ENCODE peak calls at places on chromosomes 13 and 19, in ten cellular contexts. F is BE2C; M is HEK293T; L is skeletal muscle cell; Q is kidney glomerular epithelial cell; Y is activated naive CD8-positive, alpha-beta T cell treated with anti-CD3 and anti-CD28 coated beads for 36 hours; C is left ventricle myocardium superior; Z is cardiac septum; A is astrocyte of the spinal cord; S is head of caudate nucleus. V is an unnamed sample.

GRCh38 chr19:48784527-48784926 is 26.3 kb downstream of the BCAT2 start:
- DNase-seq in F (no peak), M (no peak), L (no peak), Q (no peak), Y (no peak), C (no peak), Z (no peak), A (no peak), S (no peak), V (peak; percentile 41)

GRCh38 chr13:67023088-67023893 is 206.8 kb downstream of the PCDH9 start:
- DNase-seq in F (no peak), M (no peak), L (peak; percentile 81), Q (peak; percentile 76), Y (no peak), C (no peak), Z (no peak), A (peak; percentile 96), S (no peak), V (peak; percentile 50)

GRCh38 chr19:16542894-16543498 is 759 bp upstream of the CHERP start:
- DNase-seq in F (no peak), M (no peak), L (no peak), Q (no peak), Y (no peak), C (no peak), Z (no peak), A (no peak), S (no peak), V (no peak)

GRCh38 chr19:36100476-36100875 is 10.5 kb upstream of the OVOL3 start:
- DNase-seq in F (no peak), M (no peak), L (no peak), Q (no peak), Y (no peak), C (peak; percentile 89), Z (peak; percentile 83), A (no peak), S (peak; percentile 22), V (no peak)

GRCh38 chr19:46150606-46151005 is 2.6 kb downstream of the IGFL2 start:
- DNase-seq in F (no peak), M (no peak), L (no peak), Q (no peak), Y (no peak), C (no peak), Z (no peak), A (no peak), S (no peak), V (no peak)

GRCh38 chr19:19446655-19447437 is 41.4 kb downstream of the GATAD2A start:
- DNase-seq in F (no peak), M (no peak), L (no peak), Q (no peak), Y (no peak), C (no peak), Z (no peak), A (no peak), S (no peak), V (no peak)

GRCh38 chr13:30934381-30934780 is 1.9 kb downstream of the TEX26 start:
- DNase-seq in F (no peak), M (no peak), L (no peak), Q (no peak), Y (no peak), C (no peak), Z (no peak), A (no peak), S (no peak), V (no peak)

GRCh38 chr13:64640002-64640401 is 2590.1 kb downstream of the PCDH9 start:
- DNase-seq in F (no peak), M (peak; percentile 48), L (no peak), Q (no peak), Y (no peak), C (no peak), Z (no peak), A (no peak), S (no peak), V (peak; percentile 1)

GRCh38 chr13:102197193-102197592 is 204.7 kb downstream of the FGF14 start:
- DNase-seq in F (peak; percentile 54), M (no peak), L (no peak), Q (peak; percentile 12), Y (no peak), C (no peak), Z (no peak), A (peak; percentile 10), S (no peak), V (peak; percentile 30)

GRCh38 chr13:86864376-86864775 is 806.8 kb upstream of the SLITRK5 start:
- DNase-seq in F (no peak), M (no peak), L (no peak), Q (no peak), Y (no peak), C (no peak), Z (no peak), A (no peak), S (no peak), V (no peak)

GRCh38 chr19:45784096-45784495 is 1.8 kb upstream of the DMPK start:
- DNase-seq in F (no peak), M (no peak), L (no peak), Q (no peak), Y (no peak), C (no peak), Z (no peak), A (no peak), S (no peak), V (no peak)

GRCh38 chr13:97348569-97349100 is 85.3 kb upstream of the RAP2A start:
- DNase-seq in F (no peak), M (no peak), L (no peak), Q (no peak), Y (no peak), C (no peak), Z (no peak), A (no peak), S (no peak), V (no peak)

GRCh38 chr13:62643799-62644484 is 1228.3 kb upstream of the PCDH20 start:
- DNase-seq in F (peak; percentile 8), M (no peak), L (no peak), Q (no peak), Y (no peak), C (no peak), Z (no peak), A (no peak), S (no peak), V (no peak)

GRCh38 chr13:34967851-34968562 is 25.9 kb downstream of the NBEA start:
- DNase-seq in F (no peak), M (no peak), L (no peak), Q (no peak), Y (no peak), C (no peak), Z (no peak), A (peak; percentile 37), S (no peak), V (no peak)

GRCh38 chr13:38340624-38341023 is 9.0 kb upstream of the UFM1 start:
- DNase-seq in F (no peak), M (no peak), L (no peak), Q (no peak), Y (no peak), C (no peak), Z (no peak), A (no peak), S (no peak), V (no peak)

GRCh38 chr13:79779761-79780160 is 298.8 kb downstream of the NDFIP2 start:
- DNase-seq in F (no peak), M (no peak), L (peak; percentile 57), Q (peak; percentile 51), Y (no peak), C (no peak), Z (no peak), A (peak; percentile 47), S (no peak), V (peak; percentile 84)

GRCh38 chr13:23655321-23655720 is 85.1 kb downstream of the TNFRSF19 start:
- DNase-seq in F (no peak), M (no peak), L (no peak), Q (no peak), Y (no peak), C (no peak), Z (no peak), A (no peak), S (no peak), V (no peak)

GRCh38 chr13:98706446-98707110 is 45.9 kb downstream of the SLC15A1 start:
- DNase-seq in F (no peak), M (no peak), L (no peak), Q (peak; percentile 65), Y (no peak), C (no peak), Z (no peak), A (no peak), S (no peak), V (no peak)

GRCh38 chr13:21365574-21365973 is 93.5 kb downstream of the ZDHHC20 start:
- DNase-seq in F (no peak), M (no peak), L (no peak), Q (no peak), Y (peak; percentile 26), C (no peak), Z (no peak), A (no peak), S (no peak), V (no peak)

GRCh38 chr19:33395561-33396550 is 22.3 kb downstream of the CEBPG start:
- DNase-seq in F (peak; percentile 7), M (no peak), L (no peak), Q (peak; percentile 8), Y (no peak), C (peak; percentile 66), Z (peak; percentile 74), A (peak; percentile 28), S (no peak), V (peak; percentile 63)

GRCh38 chr19:1140673-1141072 is 33.4 kb downstream of the SBNO2 start:
- DNase-seq in F (no peak), M (no peak), L (no peak), Q (no peak), Y (no peak), C (no peak), Z (no peak), A (no peak), S (no peak), V (no peak)

GRCh38 chr19:38505958-38506357 is 72.5 kb downstream of the RYR1 start:
- DNase-seq in F (no peak), M (no peak), L (no peak), Q (no peak), Y (no peak), C (no peak), Z (no peak), A (no peak), S (no peak), V (no peak)

GRCh38 chr13:73722120-73722519 is 412.1 kb downstream of the KLF12 start:
- DNase-seq in F (no peak), M (no peak), L (peak; percentile 19), Q (peak; percentile 86), Y (no peak), C (no peak), Z (no peak), A (peak; percentile 61), S (no peak), V (peak; percentile 20)

GRCh38 chr19:2461751-2462634 is 5.2 kb upstream of the LMNB2 start:
- DNase-seq in F (peak; percentile 69), M (peak; percentile 60), L (no peak), Q (peak; percentile 9), Y (peak; percentile 82), C (peak; percentile 78), Z (no peak), A (peak; percentile 78), S (no peak), V (peak; percentile 86)

GRCh38 chr19:48910803-48911202 is 10.7 kb downstream of the NUCB1 start:
- DNase-seq in F (no peak), M (no peak), L (no peak), Q (no peak), Y (no peak), C (no peak), Z (no peak), A (no peak), S (no peak), V (no peak)

GRCh38 chr19:1027020-1027952 is 878 bp downstream of the CNN2 start:
- DNase-seq in F (no peak), M (no peak), L (no peak), Q (no peak), Y (peak; percentile 51), C (no peak), Z (no peak), A (no peak), S (no peak), V (peak; percentile 65)

GRCh38 chr13:25608181-25608580 is 236.4 kb downstream of the ATP8A2 start:
- DNase-seq in F (no peak), M (no peak), L (no peak), Q (no peak), Y (no peak), C (no peak), Z (no peak), A (no peak), S (no peak), V (peak; percentile 14)

GRCh38 chr19:3683866-3684816 is 16.1 kb downstream of the PIP5K1C start:
- DNase-seq in F (no peak), M (peak; percentile 65), L (peak; percentile 22), Q (peak; percentile 91), Y (no peak), C (no peak), Z (no peak), A (peak; percentile 86), S (peak; percentile 71), V (peak; percentile 66)